ENCODE peak calls at places on chromosomes 7 and 10, in five cellular contexts. A is right atrium auricular region, M is tibial artery, I is aorta, E is neuronal stem cell. F is an unnamed sample.

GRCh38 chr7:2004841-2005351 is 227.8 kb downstream of the MAD1L1 start:
- DNase-seq in M (no peak), I (peak; percentile 68), A (no peak), E (no peak), F (no peak)

GRCh38 chr7:24907311-24907886 is 72.6 kb downstream of the OSBPL3 start:
- DNase-seq in E (no peak), M (no peak), A (no peak), I (no peak), F (no peak)

GRCh38 chr10:78475501-78475900 is 441.8 kb downstream of the RPS24 start:
- DNase-seq in A (no peak), E (no peak), M (no peak), I (no peak), F (no peak)

GRCh38 chr7:128266891-128267839 is 26.1 kb downstream of the LEP start:
- DNase-seq in I (no peak), E (peak; percentile 32), M (peak; percentile 74), A (no peak), F (peak; percentile 27)

GRCh38 chr10:60271319-60272040 is 118.2 kb downstream of the ANK3 start:
- DNase-seq in M (no peak), A (no peak), E (no peak), I (no peak), F (no peak)

GRCh38 chr10:86062647-86063145 is 303.9 kb downstream of the GRID1 start:
- DNase-seq in A (no peak), E (no peak), M (no peak), I (no peak), F (no peak)

GRCh38 chr10:72692897-72693598 is 1.1 kb downstream of the MCU start:
- DNase-seq in M (no peak), E (no peak), I (no peak), A (no peak), F (no peak)

GRCh38 chr7:28300488-28300887 is 111.8 kb upstream of the CREB5 start:
- DNase-seq in A (no peak), E (no peak), I (no peak), M (no peak), F (no peak)

GRCh38 chr7:64371116-64371515 is 57.4 kb downstream of the ZNF736 start:
- DNase-seq in A (no peak), E (no peak), M (no peak), I (no peak), F (no peak)

GRCh38 chr10:71321386-71321785 is 2.3 kb downstream of the SLC29A3 start:
- DNase-seq in I (no peak), A (no peak), M (no peak), E (no peak), F (no peak)

GRCh38 chr10:13053794-13054462 is 46.0 kb upstream of the OPTN start:
- DNase-seq in A (no peak), M (no peak), I (no peak), E (no peak), F (no peak)

GRCh38 chr7:15905251-15906040 is 219.0 kb upstream of the MEOX2 start:
- DNase-seq in I (no peak), M (no peak), E (no peak), A (no peak), F (no peak)

GRCh38 chr10:59771162-59771807 is 18.0 kb upstream of the MRLN start:
- DNase-seq in A (no peak), E (no peak), I (no peak), M (no peak), F (no peak)

GRCh38 chr10:71900441-71901180 is 49.6 kb upstream of the PSAP start:
- DNase-seq in A (no peak), M (no peak), E (no peak), I (no peak), F (no peak)

GRCh38 chr10:132605390-132605789 is 67.8 kb downstream of the INPP5A start:
- DNase-seq in M (peak; percentile 59), I (peak; percentile 61), A (no peak), E (no peak), F (no peak)

GRCh38 chr10:107166378-107166777 is 1.9 kb upstream of the SORCS1 start:
- DNase-seq in E (no peak), M (no peak), A (no peak), I (no peak), F (no peak)

GRCh38 chr10:92242910-92243671 is 47.8 kb downstream of the CPEB3 start:
- DNase-seq in I (no peak), E (peak; percentile 44), M (peak; percentile 68), A (peak; percentile 69), F (no peak)

GRCh38 chr10:131710142-131710861 is 190.5 kb upstream of the PPP2R2D start:
- DNase-seq in A (peak; percentile 42), M (no peak), E (no peak), I (peak; percentile 61), F (no peak)

GRCh38 chr7:41891967-41892755 is 189.3 kb upstream of the INHBA start:
- DNase-seq in E (no peak), A (no peak), M (no peak), I (no peak), F (no peak)

GRCh38 chr7:57876-58275 is 134.5 kb upstream of the FAM20C start:
- DNase-seq in A (no peak), M (no peak), E (no peak), I (no peak), F (no peak)

GRCh38 chr10:1552881-1553595 is 184.3 kb downstream of the ADARB2 start:
- DNase-seq in M (no peak), E (no peak), I (peak; percentile 22), A (no peak), F (no peak)

GRCh38 chr7:30877010-30877740 is 34.5 kb upstream of the AQP1 start:
- DNase-seq in A (no peak), I (no peak), E (no peak), M (no peak), F (no peak)

GRCh38 chr10:69474688-69475432 is 23.6 kb downstream of the TSPAN15 start:
- DNase-seq in A (no peak), I (no peak), M (peak; percentile 71), E (no peak), F (no peak)

GRCh38 chr10:22666287-22667092 is 47.9 kb downstream of the PIP4K2A start:
- DNase-seq in I (no peak), M (no peak), E (no peak), A (no peak), F (no peak)

GRCh38 chr7:50667338-50667737 is 102.1 kb upstream of the DDC start:
- DNase-seq in A (no peak), E (no peak), M (no peak), I (no peak), F (no peak)

GRCh38 chr7:50666124-50666496 is 100.9 kb upstream of the DDC start:
- DNase-seq in M (no peak), A (no peak), I (no peak), E (no peak), F (no peak)

GRCh38 chr7:50664461-50664922 is 99.3 kb upstream of the DDC start:
- DNase-seq in E (no peak), A (no peak), M (no peak), I (peak; percentile 68), F (no peak)

GRCh38 chr7:50664937-50665336 is 99.7 kb upstream of the DDC start:
- DNase-seq in E (no peak), M (no peak), A (no peak), I (no peak), F (no peak)

DNA sequence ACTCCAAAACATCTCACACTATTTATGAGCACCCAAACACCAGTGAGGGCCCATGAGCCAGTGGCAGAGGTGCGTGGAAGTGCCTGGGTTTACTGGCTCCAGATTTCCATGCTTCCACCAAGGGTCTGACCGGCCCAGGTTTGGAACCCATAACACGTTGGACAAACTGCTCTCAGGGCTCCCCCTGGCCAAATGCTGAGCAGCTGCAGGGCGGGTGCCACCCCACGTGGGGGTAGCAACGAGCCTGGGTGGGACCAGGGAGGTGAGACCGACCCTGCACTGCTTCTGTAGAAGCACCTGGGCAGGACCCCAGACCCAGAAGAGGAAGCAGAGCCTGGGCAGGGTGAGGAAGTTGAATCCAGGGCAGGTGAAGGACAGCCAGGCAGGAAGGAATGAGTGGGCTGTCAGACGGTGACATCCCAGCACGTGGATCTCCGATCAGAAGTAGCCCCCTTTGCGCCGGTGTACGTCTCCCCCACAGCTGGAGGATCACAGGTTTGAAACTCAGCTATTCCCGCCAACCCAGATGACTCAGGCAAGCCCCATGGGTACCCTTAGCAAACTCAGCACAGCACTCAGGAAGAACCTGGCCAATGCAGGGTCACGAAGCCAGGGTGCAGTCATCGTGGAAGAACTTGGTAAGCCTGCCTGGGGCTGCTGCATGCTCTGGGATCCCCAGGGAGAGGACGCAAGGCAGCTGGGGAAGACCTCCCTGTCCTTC is 100.4 kb upstream of the DDC start:
- DNase-seq in M (peak; percentile 83), A (no peak), I (peak; percentile 84), E (no peak), F (no peak)
- H3K4me1 ChIP-seq in M (peaks cover 45% of the 10 kb centered on the region), A (no peaks in the 10 kb centered on the region), I (peaks cover 2% of the 10 kb centered on the region), E (no peaks in the 10 kb centered on the region), F (no peaks in the 10 kb centered on the region)

DNA sequence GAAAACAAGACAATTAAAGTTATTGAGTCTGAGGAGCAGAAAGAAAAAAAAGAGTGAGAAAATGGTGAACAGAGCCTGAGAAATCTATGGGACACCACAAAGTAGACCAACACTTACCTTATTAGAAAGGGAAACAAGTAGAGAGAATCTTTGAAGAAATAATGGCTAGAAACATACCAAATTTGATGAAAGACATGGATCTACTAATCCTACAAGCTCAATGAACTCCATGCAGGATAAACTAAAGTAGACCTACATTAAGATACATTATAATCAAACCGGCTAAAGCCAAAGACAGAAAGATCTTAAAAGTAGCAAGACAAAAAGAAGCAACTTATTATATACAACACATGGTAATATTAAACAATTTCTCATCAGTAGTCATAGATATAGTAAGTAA is 782.3 kb upstream of the GHITM start:
- DNase-seq in I (no peak), E (no peak), M (no peak), A (no peak), F (no peak)
- H3K4me1 ChIP-seq in I (no peaks in the 10 kb centered on the region), E (no peaks in the 10 kb centered on the region), M (no peaks in the 10 kb centered on the region), A (no peaks in the 10 kb centered on the region), F (no peaks in the 10 kb centered on the region)

GRCh38 chr7:107173191-107173590 is 4.4 kb downstream of the HBP1 start:
- DNase-seq in I (no peak), M (no peak), A (no peak), E (no peak), F (no peak)
- H3K4me1 ChIP-seq in I (peaks cover 2% of the 10 kb centered on the region), M (peaks cover 36% of the 10 kb centered on the region), A (no peaks in the 10 kb centered on the region), E (peaks cover 15% of the 10 kb centered on the region), F (no peaks in the 10 kb centered on the region)

GRCh38 chr10:114445332-114445731 is 41.0 kb upstream of the AFAP1L2 start:
- DNase-seq in M (no peak), A (no peak), I (no peak), E (no peak), F (no peak)

GRCh38 chr10:114441107-114441506 is 36.8 kb upstream of the AFAP1L2 start:
- DNase-seq in E (no peak), M (no peak), I (no peak), A (no peak), F (no peak)

GRCh38 chr10:114444819-114445218 is 40.5 kb upstream of the AFAP1L2 start:
- DNase-seq in M (no peak), A (no peak), I (no peak), E (no peak), F (no peak)

GRCh38 chr10:114437456-114438292 is 33.4 kb upstream of the AFAP1L2 start:
- DNase-seq in A (no peak), I (no peak), M (no peak), E (no peak), F (no peak)

DNA sequence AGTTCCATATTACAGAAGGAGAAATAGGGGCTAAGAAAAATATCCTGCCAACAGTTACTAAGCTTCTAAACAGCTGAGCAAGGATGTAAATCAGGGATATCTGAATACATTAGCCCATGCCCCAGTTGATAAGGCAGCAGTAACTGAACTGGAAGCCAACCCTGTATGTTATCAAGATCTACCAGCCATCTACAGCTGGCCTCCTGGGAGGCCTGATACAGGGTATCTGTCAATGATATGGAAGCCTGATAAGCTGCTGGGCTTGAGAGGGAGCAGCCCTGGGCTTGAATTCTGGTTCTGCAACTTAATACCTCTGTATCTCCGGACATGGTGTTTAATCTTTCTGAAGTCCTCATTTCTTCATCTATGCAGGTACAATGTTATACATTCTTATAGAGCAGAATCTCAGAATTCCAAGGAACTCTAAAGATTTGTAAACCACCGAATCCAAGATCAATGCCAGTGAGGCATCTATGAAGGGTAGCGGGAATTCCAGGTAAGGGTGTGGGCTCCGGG is 37.9 kb upstream of the AFAP1L2 start:
- DNase-seq in I (no peak), E (no peak), M (no peak), A (no peak), F (no peak)
- H3K4me1 ChIP-seq in I (no peaks in the 10 kb centered on the region), E (no peaks in the 10 kb centered on the region), M (no peaks in the 10 kb centered on the region), A (no peaks in the 10 kb centered on the region), F (no peaks in the 10 kb centered on the region)